ENCODE peak calls at places on chromosomes 5 and 9, in four cellular contexts. K is neuronal stem cell; R is effector memory CD4-positive, alpha-beta T cell; S is activated gamma-delta T cell. P is an unnamed sample.

GRCh38 chr5:110925398-110925797 is 146.1 kb upstream of the TSLP start:
- DNase-seq in R (no peak), K (no peak), S (no peak), P (no peak)

GRCh38 chr5:128155793-128156192 is 72.2 kb downstream of the SLC12A2 start:
- DNase-seq in S (no peak), R (no peak), K (no peak), P (no peak)

GRCh38 chr5:171477101-171477500 is 57.7 kb downstream of the FGF18 start:
- DNase-seq in K (no peak), S (no peak), R (no peak), P (no peak)

GRCh38 chr5:76742586-76742985 is 26.7 kb downstream of the F2R start:
- DNase-seq in S (no peak), R (no peak), K (no peak), P (no peak)

GRCh38 chr5:136213919-136214493 is 21.0 kb upstream of the SMIM32 start:
- DNase-seq in R (no peak), S (no peak), K (no peak), P (peak)

GRCh38 chr5:67221487-67222242 is 25.1 kb upstream of the CD180 start:
- DNase-seq in S (no peak), R (peak), K (no peak), P (no peak)

GRCh38 chr5:155087036-155087435 is 73.5 kb downstream of the KIF4B start:
- DNase-seq in R (no peak), K (no peak), S (no peak), P (no peak)

GRCh38 chr9:27436234-27436633 is 87.9 kb upstream of the IFNK start:
- DNase-seq in R (no peak), S (no peak), K (no peak), P (no peak)

GRCh38 chr9:96062051-96062450 is 186.6 kb downstream of the ERCC6L2 start:
- DNase-seq in K (no peak), R (no peak), S (no peak), P (no peak)

GRCh38 chr5:52481216-52481615 is 306.5 kb upstream of the ITGA1 start:
- DNase-seq in K (no peak), S (no peak), R (no peak), P (no peak)

GRCh38 chr5:111144352-111144930 is 52.3 kb downstream of the WDR36 start:
- DNase-seq in K (no peak), R (no peak), S (no peak), P (no peak)

GRCh38 chr5:116506448-116506847 is 68.2 kb downstream of the SEMA6A start:
- DNase-seq in K (no peak), R (no peak), S (no peak), P (no peak)

GRCh38 chr9:136996361-136997281 is at the start of gene CLIC3:
- DNase-seq in R (peak), K (no peak), S (peak), P (peak)

GRCh38 chr5:138696501-138696900 is 56.7 kb upstream of the CTNNA1 start:
- DNase-seq in R (no peak), S (no peak), K (no peak), P (no peak)

GRCh38 chr5:142598338-142598700 is 87.6 kb downstream of the FGF1 start:
- DNase-seq in R (no peak), K (no peak), S (no peak), P (no peak)